ENCODE peak calls at places on chromosomes 16 and 17, in six cellular contexts. C is uterus, K is psoas muscle, P is cardiac muscle cell, W is ovary, Z is heart left ventricle. H is an unnamed sample. For H3K4me1, the result is how much of the 10 kb centered on the place peaks cover.

GRCh38 chr17:50681260-50682200 is 26.2 kb downstream of the ANKRD40 start:
- DNase-seq in C (peak), K (no peak), P (peak), W (no peak), Z (peak), H (no peak)

GRCh38 chr17:32323784-32324590 is 18.0 kb downstream of the C17orf75 start:
- DNase-seq in C (no peak), K (no peak), P (no peak), W (no peak), Z (no peak), H (no peak)

GRCh38 chr17:7884581-7885356 is 3.8 kb upstream of the CHD3 start:
- DNase-seq in C (peak), K (no peak), P (peak), W (peak), Z (peak), H (no peak)

GRCh38 chr17:73646409-73647305 is 2.4 kb upstream of the SDK2 start:
- DNase-seq in C (no peak), K (no peak), P (peak), W (no peak), Z (no peak), H (no peak)

GRCh38 chr17:2844386-2844785 is 48.1 kb downstream of the RAP1GAP2 start:
- DNase-seq in C (no peak), K (no peak), P (no peak), W (no peak), Z (no peak), H (no peak)

GRCh38 chr17:4706121-4706520 is 2.2 kb upstream of the PELP1 start:
- DNase-seq in C (no peak), K (no peak), P (no peak), W (no peak), Z (no peak), H (no peak)

GRCh38 chr17:74954115-74954514 is 18.4 kb downstream of the OTOP3 start:
- DNase-seq in C (no peak), K (no peak), P (no peak), W (no peak), Z (no peak), H (no peak)

GRCh38 chr17:65305778-65306177 is 168.6 kb downstream of the RGS9 start:
- DNase-seq in C (no peak), K (no peak), P (no peak), W (no peak), Z (no peak), H (no peak)

GRCh38 chr16:66304151-66304550 is 62.3 kb upstream of the CDH5 start:
- DNase-seq in C (no peak), K (no peak), P (no peak), W (no peak), Z (no peak), H (no peak)

GRCh38 chr17:68707032-68707431 is 105.9 kb upstream of the FAM20A start:
- DNase-seq in C (no peak), K (no peak), P (no peak), W (no peak), Z (peak), H (no peak)

GRCh38 chr17:40937384-40937819 is at the start of gene KRT23:
- DNase-seq in C (no peak), K (no peak), P (no peak), W (no peak), Z (no peak), H (no peak)

GRCh38 chr17:2240541-2240940 is 63.0 kb downstream of the SMG6 start:
- DNase-seq in C (no peak), K (no peak), P (no peak), W (no peak), Z (no peak), H (no peak)

GRCh38 chr17:34582185-34582900 is 3.0 kb downstream of the TMEM132E start:
- DNase-seq in C (no peak), K (no peak), P (no peak), W (no peak), Z (no peak), H (no peak)
- H3K4me3 ChIP-seq in C (no peak), K (no peak), P (no peak), W (no peak), Z (no peak), H (no peak)

GRCh38 chr17:39101139-39101538 is 50.3 kb downstream of the PLXDC1 start:
- DNase-seq in C (no peak), K (no peak), P (no peak), W (peak), Z (no peak), H (no peak)

GRCh38 chr17:39099686-39100293 is 51.6 kb downstream of the PLXDC1 start:
- DNase-seq in C (peak), K (no peak), P (peak), W (peak), Z (peak), H (peak)

GRCh38 chr17:39098474-39099090 is 52.9 kb downstream of the PLXDC1 start:
- DNase-seq in C (no peak), K (no peak), P (no peak), W (peak), Z (no peak), H (no peak)

GRCh38 chr17:39097537-39097936 is 53.9 kb downstream of the PLXDC1 start:
- DNase-seq in C (no peak), K (no peak), P (no peak), W (no peak), Z (no peak), H (no peak)

GRCh38 chr17:39100530-39100929 is 50.9 kb downstream of the PLXDC1 start:
- DNase-seq in C (no peak), K (no peak), P (no peak), W (no peak), Z (no peak), H (no peak)
- H3K27ac ChIP-seq in C (peak), K (no peak), P (no peak), W (peak), Z (no peak), H (no peak)

GRCh38 chr16:3458278-3458851 is 14.9 kb downstream of the NAA60 start:
- DNase-seq in C (no peak), K (peak), P (peak), W (peak), Z (peak), H (no peak)
- H3K4me1 ChIP-seq in C (under half), K (half or more), P (under half), W (under half), Z (half or more), H (under half)

GRCh38 chr16:71852561-71852960 is 6.8 kb downstream of the ATXN1L start:
- DNase-seq in C (no peak), K (no peak), P (no peak), W (no peak), Z (no peak), H (no peak)
- H3K4me3 ChIP-seq in C (no peak), K (no peak), P (no peak), W (no peak), Z (no peak), H (no peak)

GRCh38 chr17:54903375-54903774 is 2.7 kb downstream of the TOM1L1 start:
- DNase-seq in C (no peak), K (peak), P (no peak), W (peak), Z (peak), H (peak)

GRCh38 chr17:54906713-54907112 is 6.1 kb downstream of the TOM1L1 start:
- DNase-seq in C (no peak), K (no peak), P (no peak), W (no peak), Z (no peak), H (no peak)

GRCh38 chr17:54902017-54902416 is 1.4 kb downstream of the TOM1L1 start:
- DNase-seq in C (no peak), K (no peak), P (no peak), W (no peak), Z (no peak), H (no peak)

GRCh38 chr17:54902611-54903010 is 2.0 kb downstream of the TOM1L1 start:
- DNase-seq in C (no peak), K (no peak), P (no peak), W (no peak), Z (no peak), H (no peak)

DNA sequence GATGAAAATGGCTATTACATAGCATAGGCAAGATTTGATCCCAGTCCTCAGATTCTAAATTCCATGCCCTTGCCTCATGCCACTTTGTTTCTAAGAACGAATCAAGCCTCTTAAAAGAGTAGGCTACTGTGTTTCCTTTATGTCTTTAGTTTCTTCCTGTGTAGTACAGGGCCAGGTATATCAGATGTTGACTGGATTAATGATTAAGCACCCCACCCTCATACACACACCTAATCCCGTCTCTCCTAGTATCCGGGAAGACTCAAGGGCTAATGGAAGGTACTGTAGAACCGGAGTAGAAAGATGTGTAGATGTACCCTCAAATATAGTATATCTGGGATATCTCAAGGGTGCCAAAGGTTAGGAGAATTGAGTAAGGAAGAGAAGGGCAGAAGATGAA is 6.7 kb downstream of the TOM1L1 start:
- DNase-seq in C (no peak), K (no peak), P (no peak), W (no peak), Z (no peak), H (no peak)
- H3K27ac ChIP-seq in C (no peak), K (no peak), P (no peak), W (no peak), Z (no peak), H (no peak)

DNA sequence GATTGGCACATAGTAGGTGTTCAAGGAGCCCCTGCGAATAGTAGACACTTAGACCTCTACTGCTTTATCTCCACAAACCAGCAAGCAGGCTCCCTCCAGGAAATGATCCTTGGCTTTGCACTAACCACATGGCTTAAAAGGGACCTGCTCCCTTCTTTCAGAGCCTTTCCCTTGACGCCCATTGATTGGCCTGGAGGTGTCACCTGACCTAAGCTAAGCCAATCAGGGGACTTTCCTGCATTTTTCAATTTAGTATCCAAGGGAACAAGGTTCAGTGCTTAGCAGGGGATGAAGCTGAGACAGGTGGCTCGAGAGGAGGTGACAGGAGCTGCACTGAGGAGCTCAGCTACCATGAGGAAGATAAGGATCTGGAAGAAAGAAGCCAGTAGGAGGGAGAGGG is 52.8 kb downstream of the CLEC19A start:
- DNase-seq in C (no peak), K (no peak), P (no peak), W (no peak), Z (no peak), H (no peak)
- H3K4me1 ChIP-seq in C (under half), K (under half), P (under half), W (under half), Z (under half), H (under half)

DNA sequence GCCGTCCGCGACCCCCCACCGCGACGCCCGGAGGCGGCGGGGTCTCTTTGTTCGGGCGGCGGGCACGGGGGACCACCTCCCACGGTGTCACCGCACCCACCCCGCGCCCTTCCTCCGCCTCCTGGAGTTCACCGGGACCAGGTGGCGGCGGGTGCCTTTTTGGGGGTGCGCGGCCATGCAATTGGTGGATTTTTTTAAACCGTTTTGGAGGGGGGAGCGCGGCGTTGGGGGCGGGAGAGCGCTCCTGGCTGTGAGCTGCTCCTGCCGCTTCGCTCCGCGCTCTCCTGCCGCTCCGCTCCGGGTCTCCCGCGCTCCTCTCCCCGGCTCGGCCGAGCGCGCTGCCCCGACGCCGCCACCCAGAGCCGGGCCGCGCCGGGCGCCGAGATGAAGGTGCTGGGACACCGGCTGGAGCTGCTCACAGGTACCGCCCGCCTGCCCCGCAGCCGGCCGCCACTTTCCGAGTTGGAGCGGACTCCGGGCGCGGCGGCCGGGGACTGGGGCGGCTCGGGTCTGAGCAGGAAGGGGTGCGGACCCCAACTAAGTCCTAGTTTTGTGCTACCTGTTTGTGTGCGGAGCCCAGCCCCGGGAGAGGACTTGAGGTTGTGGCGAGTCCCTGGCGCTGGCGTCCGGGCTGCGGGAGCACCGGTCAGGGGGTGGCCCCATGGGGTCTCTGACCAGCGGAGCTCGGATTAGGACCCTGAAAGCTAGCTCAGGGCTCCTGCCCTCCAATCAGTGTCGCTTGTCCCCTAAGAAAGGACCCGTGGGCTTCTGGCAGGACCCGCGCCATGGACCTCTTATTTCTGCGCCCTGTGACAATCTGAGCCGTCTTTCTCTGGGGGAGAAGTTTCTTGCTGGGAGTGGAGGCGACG is 35.7 kb upstream of the NDRG4 start:
- DNase-seq in C (no peak), K (no peak), P (peak), W (no peak), Z (peak), H (no peak)
- H3K4me3 ChIP-seq in C (peak), K (peak), P (peak), W (peak), Z (peak), H (peak)

DNA sequence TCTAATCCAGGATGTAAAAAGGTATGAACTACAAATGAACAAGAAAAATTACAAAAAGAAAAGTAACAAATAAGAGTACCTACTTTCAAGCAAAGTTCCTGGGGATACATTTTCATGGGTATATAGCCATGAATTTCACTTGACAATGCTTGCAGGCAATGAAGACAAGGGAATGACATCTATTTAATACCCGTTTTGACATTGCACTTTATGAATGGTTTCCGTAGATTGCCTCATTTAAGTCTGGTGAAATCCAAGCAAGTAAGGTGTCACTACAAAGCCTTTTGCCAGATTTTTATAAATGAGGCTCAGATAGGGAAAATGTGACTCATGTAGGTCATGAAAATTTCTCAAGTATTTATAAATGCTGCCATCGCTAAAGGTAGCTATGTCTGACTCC is 644.4 kb downstream of the CDH8 start:
- DNase-seq in C (no peak), K (no peak), P (no peak), W (no peak), Z (no peak), H (no peak)
- H3K27ac ChIP-seq in C (no peak), K (no peak), P (no peak), W (no peak), Z (no peak), H (no peak)

H was measured in lung.